ENCODE peak calls at places on chromosomes 1 and 21, in seven cellular contexts. One of them, this sample, is unnamed.
A peak's percentile ranks its signal among the peaks of the same experiment; 100 is the strongest.

GRCh38 chr1:23591460-23592208 is 32.3 kb upstream of the ID3 start:
- DNase-seq in NCI-H774: no peak
- DNase-seq in stimulated activated CD8-positive, alpha-beta memory T cell treated with anti-CD3 and anti-CD28 coated beads, Interleukin-15, amount 100 ng/mL, for 24 hours: no peak
- DNase-seq in NT2/D1: no peak
- DNase-seq in bronchial epithelial cell: no peak
- DNase-seq in H54: no peak
- DNase-seq in nephron progenitor cell: no peak
- DNase-seq in this sample: no peak

GRCh38 chr21:21045538-21045937 is 47.3 kb downstream of the NCAM2 start:
- DNase-seq in NCI-H774: no peak
- DNase-seq in stimulated activated CD8-positive, alpha-beta memory T cell treated with anti-CD3 and anti-CD28 coated beads, Interleukin-15, amount 100 ng/mL, for 24 hours: no peak
- DNase-seq in NT2/D1: no peak
- DNase-seq in bronchial epithelial cell: no peak
- DNase-seq in H54: no peak
- DNase-seq in nephron progenitor cell: no peak
- DNase-seq in this sample: no peak

GRCh38 chr21:42653492-42654061 is at the start of gene PDE9A:
- DNase-seq in NCI-H774: no peak
- DNase-seq in stimulated activated CD8-positive, alpha-beta memory T cell treated with anti-CD3 and anti-CD28 coated beads, Interleukin-15, amount 100 ng/mL, for 24 hours: no peak
- DNase-seq in NT2/D1: no peak
- DNase-seq in bronchial epithelial cell: no peak
- DNase-seq in H54: no peak
- DNase-seq in nephron progenitor cell: peak; percentile 73
- DNase-seq in this sample: peak; percentile 80

GRCh38 chr21:39004776-39005605 is 178.3 kb downstream of the PSMG1 start:
- DNase-seq in NCI-H774: peak; percentile 23
- DNase-seq in stimulated activated CD8-positive, alpha-beta memory T cell treated with anti-CD3 and anti-CD28 coated beads, Interleukin-15, amount 100 ng/mL, for 24 hours: no peak
- DNase-seq in NT2/D1: no peak
- DNase-seq in bronchial epithelial cell: peak; percentile 5
- DNase-seq in H54: no peak
- DNase-seq in nephron progenitor cell: no peak
- DNase-seq in this sample: no peak

GRCh38 chr1:109253803-109254620 is 4.7 kb downstream of the CELSR2 start:
- DNase-seq in NCI-H774: no peak
- DNase-seq in stimulated activated CD8-positive, alpha-beta memory T cell treated with anti-CD3 and anti-CD28 coated beads, Interleukin-15, amount 100 ng/mL, for 24 hours: no peak
- DNase-seq in NT2/D1: no peak
- DNase-seq in bronchial epithelial cell: no peak
- DNase-seq in H54: no peak
- DNase-seq in nephron progenitor cell: peak; percentile 41
- DNase-seq in this sample: peak; percentile 62

GRCh38 chr21:44866780-44867179 is 6.7 kb downstream of the PTTG1IP start:
- DNase-seq in NCI-H774: no peak
- DNase-seq in stimulated activated CD8-positive, alpha-beta memory T cell treated with anti-CD3 and anti-CD28 coated beads, Interleukin-15, amount 100 ng/mL, for 24 hours: no peak
- DNase-seq in NT2/D1: no peak
- DNase-seq in bronchial epithelial cell: no peak
- DNase-seq in H54: no peak
- DNase-seq in nephron progenitor cell: no peak
- DNase-seq in this sample: no peak

GRCh38 chr1:3366181-3367051 is 88.0 kb upstream of the ARHGEF16 start:
- DNase-seq in NCI-H774: no peak
- DNase-seq in stimulated activated CD8-positive, alpha-beta memory T cell treated with anti-CD3 and anti-CD28 coated beads, Interleukin-15, amount 100 ng/mL, for 24 hours: no peak
- DNase-seq in NT2/D1: no peak
- DNase-seq in bronchial epithelial cell: no peak
- DNase-seq in H54: no peak
- DNase-seq in nephron progenitor cell: no peak
- DNase-seq in this sample: no peak

GRCh38 chr1:234604726-234605492 is 5.1 kb downstream of the IRF2BP2 start:
- DNase-seq in NCI-H774: no peak
- DNase-seq in stimulated activated CD8-positive, alpha-beta memory T cell treated with anti-CD3 and anti-CD28 coated beads, Interleukin-15, amount 100 ng/mL, for 24 hours: no peak
- DNase-seq in NT2/D1: no peak
- DNase-seq in bronchial epithelial cell: peak; percentile 78
- DNase-seq in H54: no peak
- DNase-seq in nephron progenitor cell: no peak
- DNase-seq in this sample: no peak

GRCh38 chr1:115467196-115467595 is 129.1 kb upstream of the NGF start:
- DNase-seq in NCI-H774: no peak
- DNase-seq in stimulated activated CD8-positive, alpha-beta memory T cell treated with anti-CD3 and anti-CD28 coated beads, Interleukin-15, amount 100 ng/mL, for 24 hours: no peak
- DNase-seq in NT2/D1: no peak
- DNase-seq in bronchial epithelial cell: no peak
- DNase-seq in H54: no peak
- DNase-seq in nephron progenitor cell: no peak
- DNase-seq in this sample: no peak

GRCh38 chr1:19799877-19800804 is at the start of gene TMCO4:
- DNase-seq in NCI-H774: no peak
- DNase-seq in stimulated activated CD8-positive, alpha-beta memory T cell treated with anti-CD3 and anti-CD28 coated beads, Interleukin-15, amount 100 ng/mL, for 24 hours: peak; percentile 19
- DNase-seq in NT2/D1: no peak
- DNase-seq in bronchial epithelial cell: peak; percentile 35
- DNase-seq in H54: peak; percentile 41
- DNase-seq in nephron progenitor cell: peak; percentile 52
- DNase-seq in this sample: peak; percentile 49

GRCh38 chr1:11797525-11798216 is 8.1 kb downstream of the MTHFR start:
- DNase-seq in NCI-H774: no peak
- DNase-seq in stimulated activated CD8-positive, alpha-beta memory T cell treated with anti-CD3 and anti-CD28 coated beads, Interleukin-15, amount 100 ng/mL, for 24 hours: no peak
- DNase-seq in NT2/D1: no peak
- DNase-seq in bronchial epithelial cell: no peak
- DNase-seq in H54: no peak
- DNase-seq in nephron progenitor cell: peak; percentile 30
- DNase-seq in this sample: no peak

GRCh38 chr1:219215477-219215876 is 41.8 kb downstream of the LYPLAL1 start:
- DNase-seq in NCI-H774: no peak
- DNase-seq in stimulated activated CD8-positive, alpha-beta memory T cell treated with anti-CD3 and anti-CD28 coated beads, Interleukin-15, amount 100 ng/mL, for 24 hours: no peak
- DNase-seq in NT2/D1: no peak
- DNase-seq in bronchial epithelial cell: peak; percentile 16
- DNase-seq in H54: no peak
- DNase-seq in nephron progenitor cell: no peak
- DNase-seq in this sample: no peak

GRCh38 chr1:204380293-204380831 is 20.6 kb upstream of the PLEKHA6 start:
- DNase-seq in NCI-H774: no peak
- DNase-seq in stimulated activated CD8-positive, alpha-beta memory T cell treated with anti-CD3 and anti-CD28 coated beads, Interleukin-15, amount 100 ng/mL, for 24 hours: no peak
- DNase-seq in NT2/D1: no peak
- DNase-seq in bronchial epithelial cell: peak; percentile 40
- DNase-seq in H54: no peak
- DNase-seq in nephron progenitor cell: no peak
- DNase-seq in this sample: no peak

GRCh38 chr21:34593423-34593822 is 21.5 kb downstream of the RCAN1 start:
- DNase-seq in NCI-H774: peak; percentile 87
- DNase-seq in stimulated activated CD8-positive, alpha-beta memory T cell treated with anti-CD3 and anti-CD28 coated beads, Interleukin-15, amount 100 ng/mL, for 24 hours: no peak
- DNase-seq in NT2/D1: no peak
- DNase-seq in bronchial epithelial cell: no peak
- DNase-seq in H54: no peak
- DNase-seq in nephron progenitor cell: no peak
- DNase-seq in this sample: no peak

GRCh38 chr1:14390816-14391215 is 207.7 kb upstream of the KAZN start:
- DNase-seq in NCI-H774: no peak
- DNase-seq in stimulated activated CD8-positive, alpha-beta memory T cell treated with anti-CD3 and anti-CD28 coated beads, Interleukin-15, amount 100 ng/mL, for 24 hours: no peak
- DNase-seq in NT2/D1: no peak
- DNase-seq in bronchial epithelial cell: no peak
- DNase-seq in H54: no peak
- DNase-seq in nephron progenitor cell: no peak
- DNase-seq in this sample: no peak

GRCh38 chr21:37712204-37712934 is 203.9 kb downstream of the KCNJ6 start:
- DNase-seq in NCI-H774: peak; percentile 47
- DNase-seq in stimulated activated CD8-positive, alpha-beta memory T cell treated with anti-CD3 and anti-CD28 coated beads, Interleukin-15, amount 100 ng/mL, for 24 hours: peak; percentile 6
- DNase-seq in NT2/D1: peak; percentile 74
- DNase-seq in bronchial epithelial cell: peak; percentile 50
- DNase-seq in H54: peak; percentile 55
- DNase-seq in nephron progenitor cell: peak; percentile 78
- DNase-seq in this sample: peak; percentile 88

GRCh38 chr1:32716312-32717126 is 13.9 kb upstream of the SYNC start:
- DNase-seq in NCI-H774: peak; percentile 100
- DNase-seq in stimulated activated CD8-positive, alpha-beta memory T cell treated with anti-CD3 and anti-CD28 coated beads, Interleukin-15, amount 100 ng/mL, for 24 hours: no peak
- DNase-seq in NT2/D1: peak; percentile 96
- DNase-seq in bronchial epithelial cell: peak; percentile 95
- DNase-seq in H54: no peak
- DNase-seq in nephron progenitor cell: peak; percentile 74
- DNase-seq in this sample: peak; percentile 100

GRCh38 chr21:38805282-38806152 is at the start of gene ETS2:
- DNase-seq in NCI-H774: peak; percentile 88
- DNase-seq in stimulated activated CD8-positive, alpha-beta memory T cell treated with anti-CD3 and anti-CD28 coated beads, Interleukin-15, amount 100 ng/mL, for 24 hours: peak; percentile 21
- DNase-seq in NT2/D1: peak; percentile 90
- DNase-seq in bronchial epithelial cell: peak; percentile 88
- DNase-seq in H54: peak; percentile 86
- DNase-seq in nephron progenitor cell: peak; percentile 81
- DNase-seq in this sample: peak; percentile 87

GRCh38 chr1:7638078-7638477 is 133.0 kb upstream of the VAMP3 start:
- DNase-seq in NCI-H774: no peak
- DNase-seq in stimulated activated CD8-positive, alpha-beta memory T cell treated with anti-CD3 and anti-CD28 coated beads, Interleukin-15, amount 100 ng/mL, for 24 hours: no peak
- DNase-seq in NT2/D1: no peak
- DNase-seq in bronchial epithelial cell: no peak
- DNase-seq in H54: no peak
- DNase-seq in nephron progenitor cell: no peak
- DNase-seq in this sample: no peak

GRCh38 chr21:44437371-44437695 is 18.0 kb upstream of the LRRC3 start:
- DNase-seq in NCI-H774: no peak
- DNase-seq in stimulated activated CD8-positive, alpha-beta memory T cell treated with anti-CD3 and anti-CD28 coated beads, Interleukin-15, amount 100 ng/mL, for 24 hours: no peak
- DNase-seq in NT2/D1: no peak
- DNase-seq in bronchial epithelial cell: no peak
- DNase-seq in H54: no peak
- DNase-seq in nephron progenitor cell: no peak
- DNase-seq in this sample: no peak

GRCh38 chr1:198754670-198755069 is 115.8 kb downstream of the PTPRC start:
- DNase-seq in NCI-H774: no peak
- DNase-seq in stimulated activated CD8-positive, alpha-beta memory T cell treated with anti-CD3 and anti-CD28 coated beads, Interleukin-15, amount 100 ng/mL, for 24 hours: no peak
- DNase-seq in NT2/D1: no peak
- DNase-seq in bronchial epithelial cell: no peak
- DNase-seq in H54: no peak
- DNase-seq in nephron progenitor cell: no peak
- DNase-seq in this sample: no peak